ENCODE peak calls at places on chromosome 21, in nine cellular contexts. B is WTC11; I is lower lobe of right lung; K is mesothelial cell of epicardium; W is heart left ventricle; E is GM06990; J is progenitor cell of endocrine pancreas; C is dorsolateral prefrontal cortex; N is CD4-positive, alpha-beta T cell. L is an unnamed sample.

GRCh38 chr21:25375675-25376074 is 231.6 kb downstream of the MRPL39 start:
- DNase-seq in W (no peak), E (no peak), N (no peak), C (no peak), J (no peak), B (no peak), I (no peak), K (no peak), L (no peak)

GRCh38 chr21:31088196-31088751 is 50.0 kb upstream of the KRTAP19-8 start:
- DNase-seq in I (no peak), C (no peak), W (no peak), K (no peak), B (peak; percentile 48), E (no peak), J (no peak), N (no peak), L (no peak)

GRCh38 chr21:43865471-43866181 is 603 bp downstream of the AGPAT3 start:
- DNase-seq in B (no peak), E (peak; percentile 63), C (no peak), J (no peak), I (peak; percentile 77), N (peak; percentile 38), K (no peak), W (peak; percentile 81), L (no peak)

GRCh38 chr21:32921632-32922230 is 104.0 kb upstream of the OLIG2 start:
- DNase-seq in W (no peak), B (peak; percentile 72), E (no peak), I (peak; percentile 61), J (no peak), C (no peak), K (no peak), N (peak; percentile 36), L (no peak)

GRCh38 chr21:41506526-41507520 is 1.1 kb downstream of the TMPRSS2 start:
- DNase-seq in K (no peak), E (no peak), I (peak; percentile 68), B (peak; percentile 37), C (no peak), J (peak; percentile 23), W (no peak), N (no peak), L (no peak)

GRCh38 chr21:18449586-18449985 is 46.0 kb upstream of the TMPRSS15 start:
- DNase-seq in B (no peak), C (no peak), E (no peak), N (no peak), W (no peak), K (no peak), J (no peak), I (no peak), L (no peak)

GRCh38 chr21:44734841-44735240 is 23.5 kb upstream of the TSPEAR start:
- DNase-seq in C (no peak), J (no peak), B (no peak), N (no peak), W (no peak), K (no peak), E (no peak), I (no peak), L (no peak)

GRCh38 chr21:45615145-45615711 is 28.3 kb upstream of the PCBP3 start:
- DNase-seq in C (no peak), W (no peak), N (peak; percentile 83), I (no peak), J (no peak), K (no peak), E (peak; percentile 71), B (no peak), L (peak; percentile 48)

GRCh38 chr21:31205412-31205811 is 138.6 kb downstream of the TIAM1 start:
- DNase-seq in B (no peak), C (no peak), N (no peak), I (no peak), K (no peak), J (no peak), W (no peak), E (no peak), L (no peak)

GRCh38 chr21:33478858-33479678 is 706 bp downstream of the TMEM50B start:
- DNase-seq in W (peak; percentile 73), E (peak; percentile 46), B (peak; percentile 69), J (peak; percentile 26), C (peak; percentile 23), N (peak; percentile 30), K (peak; percentile 23), I (peak; percentile 69), L (no peak)

GRCh38 chr21:39568380-39568779 is 44.4 kb upstream of the B3GALT5 start:
- DNase-seq in J (no peak), C (no peak), N (no peak), I (no peak), W (no peak), B (no peak), K (no peak), E (no peak), L (no peak)

GRCh38 chr21:17101696-17102095 is 411.1 kb upstream of the CXADR start:
- DNase-seq in K (no peak), C (no peak), N (no peak), W (no peak), E (no peak), I (no peak), B (no peak), J (no peak), L (no peak)

GRCh38 chr21:32281531-32281930 is 2.7 kb upstream of the MIS18A start:
- DNase-seq in N (no peak), E (no peak), K (no peak), W (no peak), B (no peak), I (no peak), J (no peak), C (no peak), L (no peak)

GRCh38 chr21:32772281-32773047 is 909 bp upstream of the PAXBP1 start:
- DNase-seq in C (no peak), B (no peak), I (no peak), N (peak; percentile 41), J (no peak), K (no peak), W (no peak), E (peak; percentile 34), L (no peak)

GRCh38 chr21:38956006-38956405 is 150.3 kb downstream of the ETS2 start:
- DNase-seq in C (no peak), K (no peak), J (no peak), W (no peak), B (no peak), N (no peak), I (no peak), E (no peak), L (no peak)

GRCh38 chr21:43697758-43698643 is 20.9 kb upstream of the PDXK start:
- DNase-seq in J (no peak), E (no peak), C (no peak), K (no peak), B (no peak), N (no peak), I (peak; percentile 18), W (no peak), L (no peak)

GRCh38 chr21:39238275-39238674 is 55.0 kb upstream of the PSMG1 start:
- DNase-seq in I (no peak), B (no peak), N (no peak), E (no peak), C (no peak), J (no peak), K (no peak), W (no peak), L (no peak)

GRCh38 chr21:31316488-31317169 is 27.4 kb downstream of the TIAM1 start:
- DNase-seq in C (no peak), K (no peak), E (no peak), I (no peak), J (no peak), B (no peak), W (no peak), N (no peak), L (no peak)

GRCh38 chr21:26909972-26910371 is 56.9 kb downstream of the ADAMTS5 start:
- DNase-seq in N (no peak), C (no peak), E (no peak), I (no peak), W (no peak), J (no peak), K (no peak), B (peak; percentile 55), L (no peak)
- TF ChIP-seq CTCF in N (no peak), C (no peak), E (no peak), I (no peak), W (peak; percentile 40), J (peak; percentile 27), K (no peak), B (no peak), L (no peak)

GRCh38 chr21:21064353-21064752 is 66.1 kb downstream of the NCAM2 start:
- DNase-seq in K (no peak), B (no peak), W (no peak), C (no peak), J (no peak), N (no peak), E (no peak), I (no peak), L (no peak)
- TF ChIP-seq CTCF in K (no peak), B (no peak), W (no peak), C (no peak), J (no peak), N (no peak), E (no peak), I (no peak), L (no peak)

DNA sequence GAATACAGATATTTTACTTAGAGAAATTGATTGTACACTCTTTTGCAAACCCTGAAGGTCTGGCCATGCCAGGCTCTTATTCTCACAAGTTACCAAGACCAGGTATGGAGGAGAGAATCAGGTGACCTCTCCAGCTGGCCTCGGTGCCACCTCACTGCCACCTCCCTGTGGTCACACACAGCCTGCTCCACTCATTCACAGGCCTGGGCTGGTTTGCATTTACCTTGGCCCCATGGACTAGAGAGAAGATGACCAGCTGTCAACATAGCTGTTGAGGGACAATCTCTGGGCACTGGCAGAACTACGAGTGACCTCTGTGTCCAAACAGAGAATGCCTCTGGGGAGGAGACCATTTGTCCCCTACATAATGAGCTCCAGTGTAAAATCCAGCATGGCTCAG is 291.2 kb upstream of the RUNX1 start:
- DNase-seq in J (no peak), I (no peak), K (no peak), W (no peak), N (no peak), C (no peak), B (no peak), E (no peak), L (no peak)
- TF ChIP-seq CTCF in J (no peak), I (no peak), K (no peak), W (no peak), N (peak; percentile 21), C (no peak), B (no peak), E (no peak), L (no peak)

GRCh38 chr21:27764056-27764455 is 797.2 kb upstream of the ADAMTS5 start:
- DNase-seq in W (no peak), K (no peak), B (no peak), C (no peak), N (no peak), E (no peak), J (no peak), I (no peak), L (no peak)

GRCh38 chr21:27761623-27762022 is 794.7 kb upstream of the ADAMTS5 start:
- DNase-seq in K (no peak), N (no peak), W (no peak), I (no peak), J (no peak), C (no peak), B (no peak), E (no peak), L (no peak)

GRCh38 chr21:27759820-27760219 is 792.9 kb upstream of the ADAMTS5 start:
- DNase-seq in W (no peak), B (no peak), I (no peak), K (no peak), E (no peak), C (no peak), J (no peak), N (no peak), L (no peak)

GRCh38 chr21:27756191-27756590 is 789.3 kb upstream of the ADAMTS5 start:
- DNase-seq in I (no peak), K (no peak), W (no peak), N (no peak), E (no peak), C (no peak), J (no peak), B (no peak), L (no peak)

GRCh38 chr21:27759091-27759659 is 792.3 kb upstream of the ADAMTS5 start:
- DNase-seq in B (peak; percentile 68), K (no peak), C (peak; percentile 37), N (no peak), E (no peak), I (peak; percentile 46), J (no peak), W (peak; percentile 60), L (no peak)
- TF ChIP-seq CTCF in B (no peak), K (no peak), C (no peak), N (no peak), E (no peak), I (peak; percentile 45), J (peak; percentile 50), W (peak; percentile 64), L (no peak)

L was measured in CD14-positive monocyte.